ENCODE peak calls at places on chromosomes 2 and 18, in eight cellular contexts. One of them, this sample, is unnamed.

GRCh38 chr2:235055891-235056516 is 104.2 kb downstream of the SH3BP4 start:
- DNase-seq in AG08395: no peak
- DNase-seq in posterior vena cava: no peak
- DNase-seq in HEK293T: peak; percentile 51
- DNase-seq in activated T-helper 9 cell treated with anti-CD3 and anti-CD28 coated beads, Interleukin-2, amount 50 U/mL, for 16 hours: no peak
- DNase-seq in NCI-H345: peak; percentile 33
- DNase-seq in anterior cingulate cortex: no peak
- DNase-seq in mesothelial cell of epicardium: no peak
- DNase-seq in this sample: no peak

GRCh38 chr18:48546411-48546810 is 7.6 kb downstream of the CTIF start:
- DNase-seq in AG08395: peak; percentile 18
- DNase-seq in posterior vena cava: no peak
- DNase-seq in HEK293T: no peak
- DNase-seq in activated T-helper 9 cell treated with anti-CD3 and anti-CD28 coated beads, Interleukin-2, amount 50 U/mL, for 16 hours: no peak
- DNase-seq in NCI-H345: no peak
- DNase-seq in anterior cingulate cortex: no peak
- DNase-seq in mesothelial cell of epicardium: no peak
- DNase-seq in this sample: no peak

GRCh38 chr2:240997856-240998705 is at the start of gene SNED1:
- DNase-seq in AG08395: peak; percentile 84
- DNase-seq in posterior vena cava: peak; percentile 96
- DNase-seq in HEK293T: peak; percentile 85
- DNase-seq in activated T-helper 9 cell treated with anti-CD3 and anti-CD28 coated beads, Interleukin-2, amount 50 U/mL, for 16 hours: peak; percentile 34
- DNase-seq in NCI-H345: peak; percentile 71
- DNase-seq in anterior cingulate cortex: peak; percentile 51
- DNase-seq in mesothelial cell of epicardium: peak; percentile 69
- DNase-seq in this sample: peak; percentile 95

GRCh38 chr2:173997269-173997668 is 32.1 kb upstream of the SP3 start:
- DNase-seq in AG08395: peak; percentile 72
- DNase-seq in posterior vena cava: peak; percentile 93
- DNase-seq in HEK293T: no peak
- DNase-seq in activated T-helper 9 cell treated with anti-CD3 and anti-CD28 coated beads, Interleukin-2, amount 50 U/mL, for 16 hours: no peak
- DNase-seq in NCI-H345: no peak
- DNase-seq in anterior cingulate cortex: peak; percentile 46
- DNase-seq in mesothelial cell of epicardium: no peak
- DNase-seq in this sample: peak; percentile 55

GRCh38 chr18:48607049-48607984 is 68.5 kb downstream of the CTIF start:
- DNase-seq in AG08395: peak; percentile 90
- DNase-seq in posterior vena cava: no peak
- DNase-seq in HEK293T: no peak
- DNase-seq in activated T-helper 9 cell treated with anti-CD3 and anti-CD28 coated beads, Interleukin-2, amount 50 U/mL, for 16 hours: no peak
- DNase-seq in NCI-H345: no peak
- DNase-seq in anterior cingulate cortex: peak; percentile 29
- DNase-seq in mesothelial cell of epicardium: no peak
- DNase-seq in this sample: no peak

GRCh38 chr2:181036848-181037603 is 56.6 kb downstream of the UBE2E3 start:
- DNase-seq in AG08395: peak; percentile 62
- DNase-seq in posterior vena cava: no peak
- DNase-seq in HEK293T: no peak
- DNase-seq in activated T-helper 9 cell treated with anti-CD3 and anti-CD28 coated beads, Interleukin-2, amount 50 U/mL, for 16 hours: no peak
- DNase-seq in NCI-H345: no peak
- DNase-seq in anterior cingulate cortex: no peak
- DNase-seq in mesothelial cell of epicardium: no peak
- DNase-seq in this sample: no peak

GRCh38 chr2:14533106-14533757 is 99.3 kb upstream of the LRATD1 start:
- DNase-seq in AG08395: no peak
- DNase-seq in posterior vena cava: no peak
- DNase-seq in HEK293T: no peak
- DNase-seq in activated T-helper 9 cell treated with anti-CD3 and anti-CD28 coated beads, Interleukin-2, amount 50 U/mL, for 16 hours: no peak
- DNase-seq in NCI-H345: no peak
- DNase-seq in anterior cingulate cortex: no peak
- DNase-seq in mesothelial cell of epicardium: no peak
- DNase-seq in this sample: no peak

GRCh38 chr18:13645093-13645492 is 81.3 kb downstream of the FAM210A start:
- DNase-seq in AG08395: no peak
- DNase-seq in posterior vena cava: no peak
- DNase-seq in HEK293T: no peak
- DNase-seq in activated T-helper 9 cell treated with anti-CD3 and anti-CD28 coated beads, Interleukin-2, amount 50 U/mL, for 16 hours: no peak
- DNase-seq in NCI-H345: no peak
- DNase-seq in anterior cingulate cortex: no peak
- DNase-seq in mesothelial cell of epicardium: no peak
- DNase-seq in this sample: no peak

GRCh38 chr2:209872675-209873074 is 101.0 kb downstream of the UNC80 start:
- DNase-seq in AG08395: no peak
- DNase-seq in posterior vena cava: no peak
- DNase-seq in HEK293T: peak; percentile 15
- DNase-seq in activated T-helper 9 cell treated with anti-CD3 and anti-CD28 coated beads, Interleukin-2, amount 50 U/mL, for 16 hours: no peak
- DNase-seq in NCI-H345: no peak
- DNase-seq in anterior cingulate cortex: peak; percentile 48
- DNase-seq in mesothelial cell of epicardium: no peak
- DNase-seq in this sample: no peak

GRCh38 chr2:98805412-98806265 is 74.7 kb upstream of the MGAT4A start:
- DNase-seq in AG08395: peak; percentile 26
- DNase-seq in posterior vena cava: no peak
- DNase-seq in HEK293T: no peak
- DNase-seq in activated T-helper 9 cell treated with anti-CD3 and anti-CD28 coated beads, Interleukin-2, amount 50 U/mL, for 16 hours: no peak
- DNase-seq in NCI-H345: no peak
- DNase-seq in anterior cingulate cortex: no peak
- DNase-seq in mesothelial cell of epicardium: no peak
- DNase-seq in this sample: no peak

GRCh38 chr18:61554117-61554776 is 221.0 kb downstream of the CDH20 start:
- DNase-seq in AG08395: no peak
- DNase-seq in posterior vena cava: no peak
- DNase-seq in HEK293T: no peak
- DNase-seq in activated T-helper 9 cell treated with anti-CD3 and anti-CD28 coated beads, Interleukin-2, amount 50 U/mL, for 16 hours: no peak
- DNase-seq in NCI-H345: no peak
- DNase-seq in anterior cingulate cortex: no peak
- DNase-seq in mesothelial cell of epicardium: no peak
- DNase-seq in this sample: no peak

GRCh38 chr2:35585972-35586371 is 769.6 kb upstream of the CRIM1 start:
- DNase-seq in AG08395: no peak
- DNase-seq in posterior vena cava: no peak
- DNase-seq in HEK293T: no peak
- DNase-seq in activated T-helper 9 cell treated with anti-CD3 and anti-CD28 coated beads, Interleukin-2, amount 50 U/mL, for 16 hours: no peak
- DNase-seq in NCI-H345: no peak
- DNase-seq in anterior cingulate cortex: no peak
- DNase-seq in mesothelial cell of epicardium: no peak
- DNase-seq in this sample: no peak

GRCh38 chr18:5984245-5984644 is 88.9 kb upstream of the TMEM200C start:
- DNase-seq in AG08395: no peak
- DNase-seq in posterior vena cava: no peak
- DNase-seq in HEK293T: no peak
- DNase-seq in activated T-helper 9 cell treated with anti-CD3 and anti-CD28 coated beads, Interleukin-2, amount 50 U/mL, for 16 hours: no peak
- DNase-seq in NCI-H345: no peak
- DNase-seq in anterior cingulate cortex: no peak
- DNase-seq in mesothelial cell of epicardium: no peak
- DNase-seq in this sample: no peak

GRCh38 chr18:9974279-9974915 is 60.6 kb downstream of the VAPA start:
- DNase-seq in AG08395: no peak
- DNase-seq in posterior vena cava: no peak
- DNase-seq in HEK293T: no peak
- DNase-seq in activated T-helper 9 cell treated with anti-CD3 and anti-CD28 coated beads, Interleukin-2, amount 50 U/mL, for 16 hours: no peak
- DNase-seq in NCI-H345: no peak
- DNase-seq in anterior cingulate cortex: no peak
- DNase-seq in mesothelial cell of epicardium: no peak
- DNase-seq in this sample: no peak

GRCh38 chr2:133780099-133780996 is 212.1 kb upstream of the NCKAP5 start:
- DNase-seq in AG08395: peak; percentile 65
- DNase-seq in posterior vena cava: no peak
- DNase-seq in HEK293T: peak; percentile 52
- DNase-seq in activated T-helper 9 cell treated with anti-CD3 and anti-CD28 coated beads, Interleukin-2, amount 50 U/mL, for 16 hours: no peak
- DNase-seq in NCI-H345: peak; percentile 80
- DNase-seq in anterior cingulate cortex: peak; percentile 19
- DNase-seq in mesothelial cell of epicardium: peak; percentile 65
- DNase-seq in this sample: peak; percentile 39

GRCh38 chr2:29777164-29777563 is 144.2 kb downstream of the ALK start:
- DNase-seq in AG08395: peak; percentile 11
- DNase-seq in posterior vena cava: no peak
- DNase-seq in HEK293T: no peak
- DNase-seq in activated T-helper 9 cell treated with anti-CD3 and anti-CD28 coated beads, Interleukin-2, amount 50 U/mL, for 16 hours: no peak
- DNase-seq in NCI-H345: no peak
- DNase-seq in anterior cingulate cortex: no peak
- DNase-seq in mesothelial cell of epicardium: no peak
- DNase-seq in this sample: no peak

GRCh38 chr2:46914578-46915230 is 902 bp downstream of the MCFD2 start:
- DNase-seq in AG08395: no peak
- DNase-seq in posterior vena cava: no peak
- DNase-seq in HEK293T: no peak
- DNase-seq in activated T-helper 9 cell treated with anti-CD3 and anti-CD28 coated beads, Interleukin-2, amount 50 U/mL, for 16 hours: no peak
- DNase-seq in NCI-H345: no peak
- DNase-seq in anterior cingulate cortex: no peak
- DNase-seq in mesothelial cell of epicardium: no peak
- DNase-seq in this sample: no peak

GRCh38 chr2:237715459-237715947 is 83.1 kb upstream of the RBM44 start:
- DNase-seq in AG08395: no peak
- DNase-seq in posterior vena cava: no peak
- DNase-seq in HEK293T: no peak
- DNase-seq in activated T-helper 9 cell treated with anti-CD3 and anti-CD28 coated beads, Interleukin-2, amount 50 U/mL, for 16 hours: no peak
- DNase-seq in NCI-H345: no peak
- DNase-seq in anterior cingulate cortex: no peak
- DNase-seq in mesothelial cell of epicardium: no peak
- DNase-seq in this sample: peak; percentile 73